ENCODE peak calls at places on chromosomes 2 and 18, in five cellular contexts. Z, L, C, J and D are unnamed samples.

GRCh38 chr2:182716665-182716990 is 571 bp downstream of the DNAJC10 start:
- DNase-seq in Z (no peak), L (no peak), C (no peak), J (no peak), D (no peak)

GRCh38 chr2:67895171-67895941 is 167.4 kb downstream of the C1D start:
- DNase-seq in Z (no peak), L (no peak), C (no peak), J (no peak), D (no peak)

GRCh38 chr2:189580662-189581353 is at the start of gene SLC40A1:
- DNase-seq in Z (peak), L (peak), C (no peak), J (peak), D (peak)

GRCh38 chr2:12803616-12804015 is 86.9 kb downstream of the TRIB2 start:
- DNase-seq in Z (no peak), L (no peak), C (no peak), J (peak), D (no peak)

GRCh38 chr2:197497301-197497700 is 2.3 kb downstream of the HSPD1 start:
- DNase-seq in Z (no peak), L (no peak), C (no peak), J (no peak), D (no peak)

GRCh38 chr18:12470382-12471090 is 62.8 kb downstream of the PRELID3A start:
- DNase-seq in Z (no peak), L (no peak), C (no peak), J (no peak), D (no peak)

GRCh38 chr2:238816296-238816695 is 31.6 kb upstream of the TWIST2 start:
- DNase-seq in Z (no peak), L (no peak), C (no peak), J (no peak), D (no peak)

GRCh38 chr2:68157002-68157401 is 686 bp upstream of the PNO1 start:
- DNase-seq in Z (no peak), L (no peak), C (no peak), J (peak), D (peak)

GRCh38 chr2:226733189-226733858 is 66.3 kb downstream of the IRS1 start:
- DNase-seq in Z (peak), L (no peak), C (no peak), J (no peak), D (no peak)

GRCh38 chr2:179429060-179429471 is 164.4 kb upstream of the SESTD1 start:
- DNase-seq in Z (no peak), L (no peak), C (no peak), J (peak), D (no peak)

GRCh38 chr2:111057721-111058120 is 63.0 kb upstream of the BCL2L11 start:
- DNase-seq in Z (no peak), L (no peak), C (no peak), J (no peak), D (no peak)

GRCh38 chr18:57475903-57476302 is 40.7 kb downstream of the ONECUT2 start:
- DNase-seq in Z (no peak), L (no peak), C (no peak), J (no peak), D (no peak)

GRCh38 chr18:36143391-36143790 is 13.7 kb downstream of the ELP2 start:
- DNase-seq in Z (no peak), L (no peak), C (no peak), J (no peak), D (no peak)

GRCh38 chr2:54665436-54665856 is 58.0 kb upstream of the EML6 start:
- DNase-seq in Z (peak), L (peak), C (no peak), J (peak), D (peak)
- TF ChIP-seq RCOR1 in Z (no peak), L (no peak), C (no peak), J (no peak), D (no peak)

GRCh38 chr2:176583530-176584101 is 314.4 kb downstream of the MTX2 start:
- DNase-seq in Z (peak), L (no peak), C (no peak), J (no peak), D (peak)

GRCh38 chr2:176579608-176580007 is 310.4 kb downstream of the MTX2 start:
- DNase-seq in Z (no peak), L (no peak), C (no peak), J (no peak), D (no peak)

GRCh38 chr2:176582183-176582582 is 312.9 kb downstream of the MTX2 start:
- DNase-seq in Z (no peak), L (no peak), C (no peak), J (no peak), D (no peak)

GRCh38 chr2:176582990-176583481 is 313.8 kb downstream of the MTX2 start:
- DNase-seq in Z (peak), L (no peak), C (no peak), J (no peak), D (peak)

GRCh38 chr2:176581557-176582150 is 312.4 kb downstream of the MTX2 start:
- DNase-seq in Z (no peak), L (no peak), C (no peak), J (no peak), D (no peak)
- TF ChIP-seq RCOR1 in Z (no peak), L (no peak), C (no peak), J (no peak), D (no peak)

DNA sequence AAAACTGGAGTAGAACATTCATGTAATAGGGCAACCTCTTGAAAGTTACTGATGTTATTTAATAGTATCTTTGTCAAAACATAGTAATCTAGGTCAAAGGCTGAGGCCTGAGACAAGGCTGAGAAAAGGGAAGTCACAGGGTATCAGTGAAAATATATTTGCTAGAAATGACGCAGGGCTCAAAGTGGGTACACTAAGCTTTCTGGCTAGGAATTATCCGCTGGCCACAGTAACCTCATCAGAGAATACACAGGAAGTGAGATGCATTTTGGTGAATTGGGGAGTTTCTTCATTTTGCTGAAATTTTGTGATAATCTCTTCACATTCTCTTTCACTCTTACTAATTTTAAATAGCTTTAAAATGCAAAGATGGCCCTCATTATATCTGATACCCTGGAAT is 206.8 kb downstream of the OTX1 start:
- DNase-seq in Z (no peak), L (no peak), C (peak), J (no peak), D (no peak)
- TF ChIP-seq RCOR1 in Z (no peak), L (no peak), C (no peak), J (no peak), D (no peak)

GRCh38 chr2:164920430-164920829 is 34.9 kb downstream of the SLC38A11 start:
- DNase-seq in Z (peak), L (no peak), C (no peak), J (no peak), D (peak)
- TF ChIP-seq RCOR1 in Z (no peak), L (no peak), C (no peak), J (no peak), D (peak)

DNA sequence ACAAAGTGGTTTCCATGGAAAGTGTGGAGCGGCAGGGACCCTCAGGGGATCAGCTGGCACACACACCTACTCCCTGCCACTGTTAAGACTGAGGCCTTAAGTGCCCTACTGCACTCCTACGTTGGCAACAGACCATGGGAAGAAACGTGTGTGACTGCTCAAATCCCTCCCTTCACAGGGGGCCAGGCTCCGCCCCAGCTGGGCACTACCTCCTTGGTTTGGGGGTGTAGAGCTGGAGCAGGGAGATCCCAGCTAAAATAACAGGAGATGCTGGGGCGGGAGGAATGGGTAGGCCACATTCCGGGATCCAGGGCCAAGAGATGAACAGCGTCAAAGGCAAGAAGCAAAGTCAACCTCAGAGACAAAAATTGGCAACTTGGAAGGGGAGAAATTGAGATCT is 231.0 kb downstream of the EN1 start:
- DNase-seq in Z (no peak), L (no peak), C (no peak), J (no peak), D (no peak)
- TF ChIP-seq RCOR1 in Z (no peak), L (no peak), C (no peak), J (no peak), D (no peak)

DNA sequence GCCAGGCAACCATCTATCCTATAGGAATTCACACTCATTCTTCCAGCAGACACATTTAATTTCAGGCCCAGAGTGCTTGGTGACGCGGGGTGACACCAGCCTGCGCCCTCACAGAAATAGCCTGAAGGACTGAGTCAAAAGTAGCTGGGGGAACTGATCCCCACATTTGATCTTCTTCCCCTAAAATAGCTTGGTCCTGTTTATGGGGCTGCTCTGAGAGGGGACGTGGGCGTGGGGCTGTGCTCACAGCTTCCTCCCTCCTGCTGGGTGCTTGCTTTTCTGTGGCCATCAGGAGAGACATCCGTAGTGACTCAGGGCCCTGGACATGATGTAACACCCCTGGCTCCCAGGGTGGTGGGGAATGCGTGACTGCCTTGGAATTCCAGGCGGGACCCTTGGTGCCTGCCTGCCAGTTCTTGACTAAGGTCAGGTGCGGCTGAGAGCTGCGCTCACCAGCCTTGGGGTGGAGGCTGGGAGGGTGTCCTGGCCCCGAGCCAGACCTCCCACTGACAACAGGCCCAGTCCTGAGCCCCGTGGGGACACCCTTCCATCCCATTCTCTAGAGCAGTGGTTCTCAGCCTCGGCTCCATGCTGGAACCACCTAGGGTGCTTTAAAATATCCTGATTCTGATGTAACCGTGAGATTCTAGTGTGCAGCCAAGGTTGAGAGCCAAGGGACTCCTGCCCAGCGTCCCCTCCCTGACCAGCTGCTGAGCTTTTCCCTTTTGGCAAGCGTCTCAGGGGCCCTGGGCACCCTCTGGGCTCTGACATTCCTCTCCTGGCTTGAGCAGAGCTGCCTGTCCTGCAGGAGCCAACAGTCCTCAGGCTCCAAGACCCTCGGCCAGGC is 47.4 kb upstream of the SMAD7 start:
- DNase-seq in Z (peak), L (peak), C (no peak), J (peak), D (peak)
- TF ChIP-seq RCOR1 in Z (no peak), L (peak), C (no peak), J (no peak), D (no peak)

GRCh38 chr18:42578781-42579180 is 536.7 kb downstream of the RIT2 start:
- DNase-seq in Z (no peak), L (no peak), C (no peak), J (no peak), D (no peak)
- TF ChIP-seq RCOR1 in Z (no peak), L (no peak), C (no peak), J (no peak), D (no peak)

GRCh38 chr2:175234650-175235049 is 53.1 kb upstream of the ATP5MC3 start:
- DNase-seq in Z (no peak), L (no peak), C (no peak), J (no peak), D (no peak)
- TF ChIP-seq RCOR1 in Z (no peak), L (no peak), C (no peak), J (no peak), D (no peak)

GRCh38 chr2:145022021-145022670 is 502.2 kb upstream of the ZEB2 start:
- DNase-seq in Z (peak), L (no peak), C (no peak), J (no peak), D (peak)
- TF ChIP-seq RCOR1 in Z (no peak), L (no peak), C (no peak), J (no peak), D (no peak)